ENCODE peak calls at places on chromosome 1, in six cellular contexts. F, Q, O, L, H and D are unnamed samples.

GRCh38 chr1:74145086-74145485 is 52.9 kb downstream of the LRRIQ3 start:
- DNase-seq in F (no peak), Q (no peak), O (no peak), L (no peak), H (no peak), D (no peak)

GRCh38 chr1:20719261-20719660 is 1.5 kb upstream of the KIF17 start:
- DNase-seq in F (no peak), Q (no peak), O (no peak), L (no peak), H (no peak), D (no peak)

GRCh38 chr1:35558374-35559316 is 1.0 kb downstream of the NCDN start:
- DNase-seq in F (no peak), Q (no peak), O (no peak), L (peak; percentile 71), H (no peak), D (no peak)

GRCh38 chr1:28642056-28642846 is 616 bp downstream of the TAF12 start:
- DNase-seq in F (no peak), Q (no peak), O (peak; percentile 6), L (no peak), H (peak; percentile 2), D (no peak)

GRCh38 chr1:167563579-167564246 is 10.2 kb upstream of the CREG1 start:
- DNase-seq in F (no peak), Q (no peak), O (peak; percentile 16), L (no peak), H (no peak), D (no peak)

GRCh38 chr1:154353460-154353904 is 28.2 kb downstream of the ATP8B2 start:
- DNase-seq in F (peak; percentile 26), Q (no peak), O (peak; percentile 66), L (no peak), H (no peak), D (no peak)

GRCh38 chr1:12594966-12595838 is 22.8 kb downstream of the DHRS3 start:
- DNase-seq in F (no peak), Q (peak; percentile 33), O (peak; percentile 91), L (peak; percentile 96), H (no peak), D (no peak)

GRCh38 chr1:167127661-167128060 is 33.8 kb downstream of the STYXL2 start:
- DNase-seq in F (no peak), Q (no peak), O (no peak), L (no peak), H (no peak), D (no peak)

GRCh38 chr1:116096013-116096618 is 15.1 kb upstream of the MAB21L3 start:
- DNase-seq in F (no peak), Q (no peak), O (no peak), L (no peak), H (no peak), D (no peak)

GRCh38 chr1:201724760-201725105 is 104.2 kb upstream of the IPO9 start:
- DNase-seq in F (no peak), Q (no peak), O (peak; percentile 44), L (no peak), H (no peak), D (no peak)

GRCh38 chr1:35451125-35451528 is 106.1 kb downstream of the KIAA0319L start:
- DNase-seq in F (peak; percentile 29), Q (peak; percentile 51), O (peak; percentile 87), L (peak; percentile 86), H (peak; percentile 60), D (no peak)

GRCh38 chr1:11704226-11704619 is 12.7 kb downstream of the DRAXIN start:
- DNase-seq in F (no peak), Q (no peak), O (no peak), L (no peak), H (no peak), D (no peak)

GRCh38 chr1:219710529-219711194 is 97.8 kb upstream of the ZC3H11B start:
- DNase-seq in F (peak; percentile 40), Q (peak; percentile 58), O (peak; percentile 50), L (no peak), H (no peak), D (peak; percentile 79)

GRCh38 chr1:151574575-151575529 is 34.7 kb downstream of the TUFT1 start:
- DNase-seq in F (peak; percentile 51), Q (no peak), O (peak; percentile 84), L (no peak), H (no peak), D (peak; percentile 73)

GRCh38 chr1:57319165-57319564 is 104.7 kb downstream of the DAB1 start:
- DNase-seq in F (no peak), Q (peak; percentile 2), O (peak; percentile 27), L (no peak), H (no peak), D (no peak)

GRCh38 chr1:199644912-199645311 is 382.6 kb upstream of the NR5A2 start:
- DNase-seq in F (no peak), Q (no peak), O (no peak), L (no peak), H (no peak), D (no peak)

GRCh38 chr1:114750780-114751179 is 7.0 kb downstream of the CSDE1 start:
- DNase-seq in F (no peak), Q (no peak), O (no peak), L (no peak), H (no peak), D (no peak)

GRCh38 chr1:171127481-171127880 is 36.8 kb downstream of the FMO3 start:
- DNase-seq in F (no peak), Q (peak; percentile 77), O (peak; percentile 94), L (no peak), H (no peak), D (peak; percentile 37)

GRCh38 chr1:119771016-119771415 is 2.3 kb upstream of the HMGCS2 start:
- DNase-seq in F (no peak), Q (no peak), O (peak; percentile 43), L (no peak), H (no peak), D (no peak)

GRCh38 chr1:181128592-181129497 is 40.3 kb downstream of the IER5 start:
- DNase-seq in F (no peak), Q (no peak), O (no peak), L (no peak), H (no peak), D (no peak)

GRCh38 chr1:32539584-32540571 is 651 bp downstream of the ZBTB8A start:
- DNase-seq in F (no peak), Q (no peak), O (peak; percentile 48), L (no peak), H (no peak), D (no peak)

GRCh38 chr1:235617808-235618207 is 31.8 kb downstream of the GNG4 start:
- DNase-seq in F (no peak), Q (peak; percentile 56), O (peak; percentile 65), L (no peak), H (no peak), D (no peak)

DNA sequence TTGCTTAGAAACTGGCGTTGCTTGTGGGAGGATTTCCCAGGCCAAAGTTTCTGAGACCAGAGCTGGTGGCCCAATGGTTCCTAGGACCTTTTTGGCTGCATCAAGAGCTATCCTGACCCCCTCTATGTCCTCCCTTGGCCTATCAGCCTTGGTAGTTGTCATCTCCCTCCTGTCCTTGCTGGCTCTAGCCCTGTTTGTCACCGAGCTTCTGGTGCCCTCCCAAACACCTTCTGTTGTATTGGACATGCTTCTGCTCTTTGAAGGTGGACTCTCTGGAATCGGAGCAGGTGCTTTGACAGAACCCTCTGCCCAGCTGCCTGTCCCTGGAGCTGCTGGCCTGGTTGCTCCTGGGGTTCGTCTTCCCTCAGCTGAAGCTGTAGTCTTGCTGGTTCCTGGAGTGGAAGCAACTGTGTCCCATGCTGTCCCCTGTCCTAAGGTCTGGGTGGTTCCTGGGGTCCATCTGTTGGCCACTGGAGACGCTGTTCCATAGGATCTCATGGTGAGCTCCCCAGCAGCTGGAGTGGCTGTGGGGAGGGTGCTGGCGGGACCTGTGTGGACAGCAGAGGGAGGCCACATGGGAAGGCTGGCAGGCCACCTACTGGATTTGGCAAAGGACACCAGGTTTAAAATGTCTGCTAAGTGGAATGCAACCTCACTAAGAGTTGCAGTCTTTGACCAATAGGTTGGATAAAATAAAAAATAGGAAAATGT is 9.4 kb downstream of the FCAMR start:
- DNase-seq in F (no peak), Q (no peak), O (no peak), L (no peak), H (no peak), D (no peak)
- H3K27ac ChIP-seq in F (no peak overlapping the region), Q (no peak overlapping the region), O (no peak overlapping the region), L (no peak overlapping the region), H (no peak overlapping the region), D (no peak overlapping the region)

GRCh38 chr1:89822109-89822962 is 1.5 kb downstream of the LRRC8D start:
- DNase-seq in F (no peak), Q (no peak), O (no peak), L (peak; percentile 62), H (no peak), D (no peak)

GRCh38 chr1:89826594-89826993 is 5.8 kb downstream of the LRRC8D start:
- DNase-seq in F (no peak), Q (no peak), O (no peak), L (no peak), H (no peak), D (peak; percentile 36)

GRCh38 chr1:89821322-89822108 is 683 bp downstream of the LRRC8D start:
- DNase-seq in F (no peak), Q (no peak), O (peak; percentile 34), L (peak; percentile 84), H (peak; percentile 40), D (no peak)

GRCh38 chr1:89822999-89823628 is 2.3 kb downstream of the LRRC8D start:
- DNase-seq in F (no peak), Q (no peak), O (peak; percentile 86), L (no peak), H (no peak), D (no peak)

GRCh38 chr1:89823679-89824292 is 3.0 kb downstream of the LRRC8D start:
- DNase-seq in F (no peak), Q (no peak), O (peak; percentile 52), L (no peak), H (no peak), D (no peak)
- H3K27ac ChIP-seq in F (no peak overlapping the region), Q (no peak overlapping the region), O (no peak overlapping the region), L (no peak overlapping the region), H (peak overlapping the region; percentile 72), D (no peak overlapping the region)

DNA sequence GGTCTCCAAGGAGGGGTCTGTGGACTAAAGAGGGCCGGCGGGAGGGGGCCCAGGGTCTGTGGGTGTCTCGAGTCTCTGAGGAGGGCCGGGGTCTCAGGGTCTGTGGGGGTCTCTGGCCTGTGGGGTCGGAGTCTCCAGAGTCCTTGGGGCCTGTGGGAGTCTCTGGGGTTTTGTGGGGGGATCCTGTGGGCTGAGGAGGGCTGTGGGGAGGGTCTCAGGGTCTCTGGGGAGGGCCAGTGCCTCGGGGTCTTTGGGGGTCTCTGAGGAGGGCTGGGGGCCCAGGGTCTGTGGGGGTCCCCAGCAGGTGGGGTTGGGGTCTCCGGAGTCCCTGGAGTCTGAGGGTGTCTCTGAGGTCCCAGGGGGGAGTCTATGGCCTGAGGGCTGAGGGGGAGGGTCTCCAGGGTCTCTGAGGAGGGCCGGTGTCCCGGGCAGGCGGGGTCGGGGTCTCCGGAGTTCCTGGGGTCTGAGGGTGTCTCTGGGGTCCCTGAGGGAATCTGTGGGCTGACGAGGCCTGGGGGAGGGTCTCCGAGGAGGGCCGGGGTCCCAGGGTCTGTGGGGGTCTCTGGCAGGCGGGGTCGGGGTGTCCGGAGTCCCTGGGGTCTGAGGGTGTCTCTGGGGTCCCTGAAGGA is 595 bp upstream of the PLEKHM2 start:
- DNase-seq in F (no peak), Q (no peak), O (no peak), L (peak; percentile 79), H (no peak), D (no peak)
- H3K27ac ChIP-seq in F (peak overlapping the region; percentile 66), Q (peak overlapping the region; percentile 83), O (peak overlapping the region; percentile 100), L (peak overlapping the region; percentile 83), H (peak overlapping the region; percentile 98), D (peak overlapping the region; percentile 98)

DNA sequence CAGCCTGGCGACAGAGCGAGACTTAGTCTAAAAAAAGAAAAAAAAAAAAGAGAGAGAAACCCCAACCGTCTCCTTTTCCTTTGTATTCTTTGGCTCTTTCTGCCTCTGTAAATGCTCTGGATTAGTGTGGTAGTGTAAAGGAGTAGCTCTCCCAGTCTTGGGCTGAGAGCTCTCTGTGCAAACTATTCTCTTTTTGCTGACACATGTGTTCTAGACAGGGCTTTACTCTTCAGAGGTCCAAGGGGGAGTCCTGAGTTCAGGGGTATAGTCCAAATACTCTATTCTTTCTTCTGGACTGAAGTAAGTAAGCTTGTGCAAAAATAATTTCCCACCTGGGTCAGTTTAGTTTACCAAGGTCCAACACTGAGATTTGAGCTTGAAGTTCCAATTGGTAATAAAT is 183.8 kb upstream of the KCNK2 start:
- DNase-seq in F (no peak), Q (no peak), O (no peak), L (no peak), H (no peak), D (no peak)
- H3K27ac ChIP-seq in F (no peak overlapping the region), Q (no peak overlapping the region), O (no peak overlapping the region), L (no peak overlapping the region), H (no peak overlapping the region), D (no peak overlapping the region)